ENCODE peak calls at places on chromosomes 4 and X, in six cellular contexts. L is tibial nerve, Y is stomach, O is suprapubic skin, Q is H1, K is A549. G is an unnamed sample.

GRCh38 chr4:1410491-1411325 is 4.5 kb upstream of the NKX1-1 start:
- DNase-seq in O (no peak), K (no peak), L (no peak), Y (peak), Q (peak), G (no peak)

GRCh38 chrX:83535417-83536244 is 27.5 kb downstream of the POU3F4 start:
- DNase-seq in K (no peak), L (no peak), Q (no peak), O (no peak), Y (no peak), G (no peak)

GRCh38 chrX:96389314-96390048 is 295.2 kb upstream of the DIAPH2 start:
- DNase-seq in L (no peak), K (no peak), O (no peak), Y (no peak), Q (no peak), G (no peak)

GRCh38 chrX:75226280-75226679 is 47.6 kb upstream of the UPRT start:
- DNase-seq in O (no peak), K (no peak), L (no peak), Y (no peak), Q (no peak), G (no peak)

GRCh38 chrX:131072871-131073571 is 14.9 kb downstream of the ARHGAP36 start:
- DNase-seq in L (no peak), Q (no peak), O (no peak), Y (no peak), K (no peak), G (no peak)

GRCh38 chr4:38753021-38753806 is 29.6 kb downstream of the TLR10 start:
- DNase-seq in L (peak), K (no peak), Q (peak), O (peak), Y (peak), G (peak)

GRCh38 chr4:31905363-31905762 is 1185.2 kb downstream of the PCDH7 start:
- DNase-seq in L (no peak), Q (no peak), K (no peak), Y (no peak), O (no peak), G (no peak)

GRCh38 chrX:104921606-104922205 is 298.8 kb downstream of the TEX13A start:
- DNase-seq in K (no peak), Y (no peak), O (peak), Q (no peak), L (no peak), G (no peak)

GRCh38 chrX:38799995-38800394 is 1.3 kb upstream of the MID1IP1 start:
- DNase-seq in O (no peak), Q (no peak), K (no peak), L (no peak), Y (no peak), G (no peak)

GRCh38 chrX:74249963-74250362 is 54.0 kb upstream of the ZCCHC13 start:
- DNase-seq in Q (peak), L (no peak), O (no peak), K (no peak), Y (no peak), G (no peak)

GRCh38 chr4:3879681-3880594 is 113.8 kb downstream of the ADRA2C start:
- DNase-seq in O (peak), Y (peak), L (no peak), Q (no peak), K (no peak), G (no peak)

GRCh38 chr4:3407171-3407771 is 34.5 kb upstream of the HGFAC start:
- DNase-seq in L (no peak), Q (no peak), Y (no peak), K (no peak), O (peak), G (no peak)

GRCh38 chr4:88674989-88675388 is 22.6 kb downstream of the NAP1L5 start:
- DNase-seq in K (no peak), Y (no peak), L (no peak), O (no peak), Q (no peak), G (no peak)

GRCh38 chr4:6875431-6875831 is 34.2 kb upstream of the TBC1D14 start:
- DNase-seq in Y (no peak), L (no peak), O (no peak), Q (no peak), K (no peak), G (no peak)

DNA sequence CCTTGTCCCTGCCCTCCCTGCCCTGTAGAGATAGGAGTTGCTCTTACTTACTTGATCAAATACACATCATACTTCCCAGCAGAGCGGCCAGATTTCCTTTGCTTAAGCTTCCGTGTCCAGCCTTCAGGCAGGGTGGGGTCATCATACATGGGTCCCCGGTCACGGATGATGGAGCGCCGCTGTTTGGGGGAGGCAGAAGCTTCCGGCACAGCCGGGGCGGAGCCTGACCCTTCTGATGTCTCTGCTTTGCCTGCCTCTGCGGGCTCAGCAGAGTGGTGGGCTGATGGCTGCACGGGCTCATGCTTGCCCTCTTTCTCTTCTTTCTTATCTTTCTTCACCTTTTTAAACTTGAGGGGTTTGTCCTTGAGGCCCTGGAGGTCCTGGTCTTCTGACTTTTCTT is 12.5 kb upstream of the IRAK1 start:
- DNase-seq in Y (no peak), Q (no peak), K (no peak), O (no peak), L (no peak), G (no peak)
- TF ChIP-seq EP300 in Y (no peak), Q (no peak), K (no peak), O (no peak), L (no peak), G (no peak)

GRCh38 chr4:87006531-87007344 is 71.9 kb downstream of the AFF1 start:
- DNase-seq in K (peak), O (peak), Y (peak), L (peak), Q (peak), G (peak)
- TF ChIP-seq EP300 in K (no peak), O (no peak), Y (no peak), L (peak), Q (no peak), G (no peak)

GRCh38 chrX:31236231-31236630 is 164.4 kb upstream of the FTHL17 start:
- DNase-seq in Y (no peak), Q (no peak), O (no peak), L (no peak), K (no peak), G (no peak)
- TF ChIP-seq EP300 in Y (no peak), Q (no peak), O (no peak), L (no peak), K (no peak), G (no peak)

GRCh38 chr4:103449285-103449684 is 251.1 kb upstream of the CENPE start:
- DNase-seq in Q (no peak), L (no peak), Y (no peak), K (no peak), O (no peak), G (no peak)

GRCh38 chr4:103445377-103445776 is 247.2 kb upstream of the CENPE start:
- DNase-seq in Q (no peak), Y (no peak), K (no peak), O (no peak), L (no peak), G (no peak)

DNA sequence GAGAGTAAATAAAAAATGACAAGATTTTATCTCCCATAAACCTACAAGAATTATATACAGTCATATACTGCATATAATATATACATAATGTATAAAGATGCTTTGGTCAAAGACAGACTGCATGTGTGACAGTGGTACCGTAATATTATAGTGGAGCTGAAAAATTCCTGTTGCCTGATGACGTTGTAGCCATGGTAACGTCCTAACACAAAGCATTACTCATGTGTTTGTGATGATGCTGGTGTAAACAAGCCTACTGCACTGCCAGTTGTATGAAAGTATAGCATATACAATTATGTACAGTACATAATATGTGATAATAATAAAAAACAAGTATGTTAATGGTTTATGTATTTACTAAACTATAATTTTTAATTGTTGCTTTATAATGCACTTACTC is 245.2 kb upstream of the CENPE start:
- DNase-seq in Q (no peak), L (no peak), Y (no peak), O (no peak), K (no peak), G (no peak)
- TF ChIP-seq EP300 in Q (no peak), L (no peak), Y (no peak), O (no peak), K (no peak), G (no peak)

GRCh38 chr4:77862478-77863216 is at the start of gene MRPL1:
- DNase-seq in Q (peak), O (peak), L (peak), Y (peak), K (peak), G (peak)
- TF ChIP-seq EP300 in Q (no peak), O (no peak), L (peak), Y (no peak), K (no peak), G (no peak)

GRCh38 chr4:24705016-24705753 is 90.2 kb upstream of the SOD3 start:
- DNase-seq in O (no peak), K (no peak), Y (no peak), Q (no peak), L (no peak), G (no peak)
- TF ChIP-seq EP300 in O (no peak), K (no peak), Y (no peak), Q (no peak), L (no peak), G (no peak)

GRCh38 chr4:76968937-76969336 is 19.4 kb downstream of the SEPTIN11 start:
- DNase-seq in Q (no peak), Y (no peak), L (no peak), O (no peak), K (no peak), G (no peak)
- TF ChIP-seq EP300 in Q (no peak), Y (no peak), L (no peak), O (no peak), K (no peak), G (no peak)

GRCh38 chr4:168815373-168816345 is 194.4 kb downstream of the CBR4 start:
- DNase-seq in Y (no peak), L (no peak), K (no peak), O (no peak), Q (no peak), G (no peak)
- TF ChIP-seq EP300 in Y (peak), L (no peak), K (no peak), O (peak), Q (no peak), G (peak)